ENCODE peak calls at places on chromosome 21, in nine cellular contexts. P is SK-N-SH, J is K562, X is GM12878, U is HCT116, Y is breast epithelium, R is prostate gland, I is stomach, F is sigmoid colon. E is an unnamed sample.

GRCh38 chr21:29586696-29587095 is 288.0 kb downstream of the BACH1 start:
- DNase-seq in P (no peak), J (no peak), X (no peak), U (no peak), Y (no peak), R (no peak), I (no peak), F (no peak), E (no peak)

GRCh38 chr21:25862112-25862511 is 127.3 kb downstream of the GABPA start:
- DNase-seq in P (no peak), J (no peak), X (no peak), U (no peak), Y (no peak), R (no peak), I (no peak), F (no peak), E (no peak)

GRCh38 chr21:41112740-41113692 is 54.9 kb upstream of the BACE2 start:
- DNase-seq in P (peak; percentile 23), J (no peak), X (no peak), U (no peak), Y (peak; percentile 62), R (no peak), I (no peak), F (no peak), E (no peak)

GRCh38 chr21:41955516-41955915 is 1.7 kb upstream of the C2CD2 start:
- DNase-seq in P (no peak), J (no peak), X (no peak), U (no peak), Y (no peak), R (no peak), I (no peak), F (no peak), E (no peak)

GRCh38 chr21:27555996-27556395 is 589.1 kb upstream of the ADAMTS5 start:
- DNase-seq in P (no peak), J (no peak), X (no peak), U (no peak), Y (no peak), R (no peak), I (no peak), F (no peak), E (no peak)

GRCh38 chr21:42332557-42332956 is 17.3 kb upstream of the TFF3 start:
- DNase-seq in P (no peak), J (no peak), X (no peak), U (no peak), Y (no peak), R (no peak), I (no peak), F (no peak), E (no peak)

GRCh38 chr21:42097860-42098259 is 26.7 kb downstream of the UMODL1 start:
- DNase-seq in P (no peak), J (no peak), X (no peak), U (peak; percentile 66), Y (no peak), R (peak; percentile 79), I (peak; percentile 51), F (no peak), E (peak; percentile 74)

GRCh38 chr21:41559658-41560599 is 52.0 kb upstream of the TMPRSS2 start:
- DNase-seq in P (no peak), J (no peak), X (peak; percentile 72), U (no peak), Y (no peak), R (no peak), I (peak; percentile 53), F (no peak), E (no peak)

GRCh38 chr21:16460936-16461335 is 731.2 kb downstream of the USP25 start:
- DNase-seq in P (no peak), J (no peak), X (no peak), U (no peak), Y (no peak), R (no peak), I (no peak), F (no peak), E (no peak)

GRCh38 chr21:38506606-38507331 is 8.5 kb upstream of the ERG start:
- DNase-seq in P (no peak), J (no peak), X (no peak), U (no peak), Y (no peak), R (no peak), I (no peak), F (no peak), E (no peak)

GRCh38 chr21:42468511-42469131 is 27.4 kb downstream of the RSPH1 start:
- DNase-seq in P (no peak), J (no peak), X (no peak), U (no peak), Y (no peak), R (peak; percentile 73), I (no peak), F (no peak), E (no peak)

GRCh38 chr21:44018813-44019567 is 6.9 kb downstream of the TRAPPC10 start:
- DNase-seq in P (no peak), J (peak; percentile 60), X (no peak), U (no peak), Y (no peak), R (no peak), I (no peak), F (no peak), E (no peak)
- H3K4me1 ChIP-seq in P (peaks cover 5% of the 10 kb centered on the region), J (peaks cover 56% of the 10 kb centered on the region), X (peaks cover 14% of the 10 kb centered on the region), U (peaks cover 3% of the 10 kb centered on the region), Y (no peaks in the 10 kb centered on the region), R (no peaks in the 10 kb centered on the region), I (peaks cover 85% of the 10 kb centered on the region), F (peaks cover 38% of the 10 kb centered on the region), E (peaks cover 8% of the 10 kb centered on the region)

GRCh38 chr21:37071561-37072238 is 1.2 kb downstream of the PIGP start:
- DNase-seq in P (peak; percentile 34), J (peak; percentile 39), X (no peak), U (no peak), Y (peak; percentile 72), R (peak; percentile 33), I (peak; percentile 37), F (peak; percentile 90), E (no peak)
- TF ChIP-seq POLR2AphosphoS5 in P (peak; percentile 17), J (no peak), X (no peak), U (no peak), Y (peak; percentile 22), R (peak; percentile 6), I (peak; percentile 53), F (peak; percentile 73), E (no peak)

GRCh38 chr21:37363936-37364335 is 2.6 kb upstream of the DYRK1A start:
- DNase-seq in P (no peak), J (no peak), X (no peak), U (no peak), Y (no peak), R (no peak), I (no peak), F (no peak), E (no peak)

GRCh38 chr21:37365657-37366487 is 701 bp upstream of the DYRK1A start:
- DNase-seq in P (no peak), J (peak; percentile 96), X (no peak), U (no peak), Y (peak; percentile 75), R (peak; percentile 54), I (peak; percentile 77), F (peak; percentile 82), E (no peak)

GRCh38 chr21:37366488-37367300 is at the start of gene DYRK1A:
- DNase-seq in P (peak; percentile 97), J (peak; percentile 96), X (peak; percentile 93), U (peak; percentile 97), Y (peak; percentile 97), R (peak; percentile 98), I (peak; percentile 97), F (peak; percentile 100), E (peak; percentile 90)

GRCh38 chr21:37367301-37367757 is 756 bp downstream of the DYRK1A start:
- DNase-seq in P (peak; percentile 66), J (no peak), X (no peak), U (no peak), Y (no peak), R (no peak), I (peak; percentile 27), F (no peak), E (no peak)

GRCh38 chr21:37364722-37365121 is 1.9 kb upstream of the DYRK1A start:
- DNase-seq in P (no peak), J (no peak), X (no peak), U (no peak), Y (no peak), R (no peak), I (no peak), F (no peak), E (no peak)
- H3K27ac ChIP-seq in P (peak overlapping the region; percentile 98), J (peak overlapping the region; percentile 98), X (peak overlapping the region; percentile 13), U (peak overlapping the region; percentile 88), Y (peak overlapping the region; percentile 100), R (peak overlapping the region; percentile 100), I (no peak overlapping the region), F (peak overlapping the region; percentile 100), E (peak overlapping the region; percentile 99)

GRCh38 chr21:39669485-39669884 is 56.7 kb downstream of the B3GALT5 start:
- DNase-seq in P (no peak), J (no peak), X (no peak), U (no peak), Y (no peak), R (no peak), I (no peak), F (no peak), E (no peak)

GRCh38 chr21:39671986-39672385 is 59.2 kb downstream of the B3GALT5 start:
- DNase-seq in P (no peak), J (no peak), X (no peak), U (no peak), Y (no peak), R (no peak), I (no peak), F (no peak), E (no peak)

GRCh38 chr21:39668369-39668768 is 55.6 kb downstream of the B3GALT5 start:
- DNase-seq in P (no peak), J (no peak), X (no peak), U (no peak), Y (no peak), R (no peak), I (no peak), F (no peak), E (no peak)

GRCh38 chr21:39669976-39670671 is 57.4 kb downstream of the B3GALT5 start:
- DNase-seq in P (no peak), J (no peak), X (no peak), U (no peak), Y (no peak), R (no peak), I (no peak), F (no peak), E (no peak)

DNA sequence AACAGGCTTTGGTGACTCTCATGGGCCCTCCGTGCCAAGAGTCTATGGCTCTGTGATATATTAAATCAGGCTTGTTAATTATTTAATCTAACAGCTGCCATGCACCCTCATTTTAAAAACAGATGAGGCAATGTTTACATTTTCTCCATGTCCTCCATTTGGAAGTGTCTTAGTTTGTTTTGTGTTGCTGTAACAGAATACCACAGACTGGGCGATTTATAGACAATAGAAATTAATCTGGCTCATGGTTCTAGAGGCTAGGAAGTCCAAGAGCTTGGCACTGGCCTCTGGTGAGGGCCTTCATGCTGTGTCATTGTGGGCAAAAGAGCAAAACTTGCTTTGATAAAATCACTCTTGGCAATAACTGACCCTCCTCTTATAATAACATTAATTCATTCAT is 58.0 kb downstream of the B3GALT5 start:
- DNase-seq in P (no peak), J (no peak), X (no peak), U (no peak), Y (no peak), R (no peak), I (no peak), F (no peak), E (no peak)
- H3K4me1 ChIP-seq in P (no peaks in the 10 kb centered on the region), J (no peaks in the 10 kb centered on the region), X (no peaks in the 10 kb centered on the region), U (no peaks in the 10 kb centered on the region), Y (no peaks in the 10 kb centered on the region), R (no peaks in the 10 kb centered on the region), I (peaks cover 42% of the 10 kb centered on the region), F (peaks cover 31% of the 10 kb centered on the region), E (no peaks in the 10 kb centered on the region)

E was measured in Panc1.